ENCODE peak calls at places on chromosomes 13 and 19, in nine cellular contexts. T is activated B cell treated with CpG ODN at 0.5 μM for 24 hours; W is NCI-H1105; G is AG04450; X is CD4-positive, CD25-positive, alpha-beta regulatory T cell; O is ascending aorta; Y is SK-N-SH; N is anterior cingulate cortex; C is fibroblast of lung. B is an unnamed sample.

GRCh38 chr13:20359335-20359734 is 127.2 kb upstream of the GJB6 start:
- DNase-seq in T (no peak), W (no peak), G (peak; percentile 92), X (no peak), O (no peak), Y (no peak), N (no peak), C (peak; percentile 100), B (no peak)

GRCh38 chr13:25901460-25902376 is 150.1 kb downstream of the SHISA2 start:
- DNase-seq in T (no peak), W (no peak), G (no peak), X (peak; percentile 76), O (no peak), Y (peak; percentile 51), N (no peak), C (peak; percentile 87), B (no peak)

GRCh38 chr13:35768126-35768525 is 291.6 kb upstream of the MAB21L1 start:
- DNase-seq in T (no peak), W (peak; percentile 78), G (no peak), X (no peak), O (no peak), Y (no peak), N (no peak), C (no peak), B (peak; percentile 64)

GRCh38 chr19:54390942-54391577 is 24.2 kb upstream of the TTYH1 start:
- DNase-seq in T (peak; percentile 41), W (peak; percentile 66), G (peak; percentile 16), X (peak; percentile 73), O (no peak), Y (peak; percentile 68), N (no peak), C (peak; percentile 50), B (peak; percentile 52)

GRCh38 chr13:111368091-111368490 is 47.6 kb downstream of the TEX29 start:
- DNase-seq in T (no peak), W (no peak), G (no peak), X (no peak), O (no peak), Y (no peak), N (no peak), C (no peak), B (no peak)

GRCh38 chr13:40116008-40116407 is 460.5 kb downstream of the COG6 start:
- DNase-seq in T (no peak), W (no peak), G (no peak), X (peak; percentile 69), O (peak; percentile 24), Y (no peak), N (no peak), C (peak; percentile 83), B (no peak)

GRCh38 chr13:109610517-109610916 is 175.9 kb downstream of the IRS2 start:
- DNase-seq in T (no peak), W (no peak), G (no peak), X (peak; percentile 19), O (no peak), Y (peak; percentile 11), N (no peak), C (no peak), B (no peak)

GRCh38 chr19:41297628-41298326 is 12.2 kb upstream of the CCDC97 start:
- DNase-seq in T (peak; percentile 49), W (no peak), G (no peak), X (no peak), O (no peak), Y (no peak), N (no peak), C (no peak), B (no peak)

GRCh38 chr19:3137139-3137538 is 1.3 kb downstream of the GNA15 start:
- DNase-seq in T (no peak), W (no peak), G (no peak), X (no peak), O (no peak), Y (no peak), N (no peak), C (no peak), B (no peak)

GRCh38 chr19:18208098-18208951 is 4.5 kb upstream of the RAB3A start:
- DNase-seq in T (peak; percentile 55), W (no peak), G (peak; percentile 65), X (peak; percentile 50), O (no peak), Y (peak; percentile 88), N (no peak), C (peak; percentile 67), B (peak; percentile 10)

GRCh38 chr19:35545855-35546381 is 492 bp downstream of the TMEM147 start:
- DNase-seq in T (no peak), W (peak; percentile 38), G (no peak), X (no peak), O (no peak), Y (peak; percentile 79), N (no peak), C (peak; percentile 18), B (peak; percentile 13)

GRCh38 chr13:18949970-18950369 is 231.7 kb downstream of the TUBA3C start:
- DNase-seq in T (no peak), W (no peak), G (no peak), X (no peak), O (no peak), Y (no peak), N (no peak), C (no peak), B (no peak)

GRCh38 chr13:26760835-26761582 is 423 bp upstream of the GPR12 start:
- DNase-seq in T (no peak), W (no peak), G (no peak), X (no peak), O (no peak), Y (peak; percentile 71), N (no peak), C (peak; percentile 2), B (no peak)

GRCh38 chr13:75610466-75610865 is 25.7 kb upstream of the LMO7 start:
- DNase-seq in T (no peak), W (no peak), G (no peak), X (no peak), O (no peak), Y (no peak), N (no peak), C (no peak), B (no peak)

GRCh38 chr13:49936943-49937273 is 768 bp upstream of the SPRYD7 start:
- DNase-seq in T (no peak), W (no peak), G (no peak), X (no peak), O (no peak), Y (no peak), N (no peak), C (no peak), B (no peak)

GRCh38 chr13:51349016-51349415 is 9.5 kb downstream of the SERPINE3 start:
- DNase-seq in T (no peak), W (no peak), G (no peak), X (no peak), O (no peak), Y (no peak), N (no peak), C (no peak), B (no peak)

GRCh38 chr13:90455861-90456260 is 891.6 kb upstream of the MIR17HG start:
- DNase-seq in T (no peak), W (no peak), G (no peak), X (no peak), O (no peak), Y (no peak), N (no peak), C (peak; percentile 10), B (no peak)

GRCh38 chr19:48368942-48369341 is 4.8 kb downstream of the SYNGR4 start:
- DNase-seq in T (no peak), W (no peak), G (no peak), X (no peak), O (no peak), Y (no peak), N (no peak), C (no peak), B (peak; percentile 81)

GRCh38 chr19:40410030-40410389 is 3.2 kb downstream of the PRX start:
- DNase-seq in T (no peak), W (no peak), G (no peak), X (no peak), O (no peak), Y (no peak), N (no peak), C (no peak), B (no peak)

GRCh38 chr13:99757756-99758464 is 213.7 kb downstream of the ZIC5 start:
- DNase-seq in T (no peak), W (no peak), G (no peak), X (no peak), O (no peak), Y (no peak), N (no peak), C (no peak), B (peak; percentile 99)

GRCh38 chr13:111873676-111874178 is 193.2 kb upstream of the SOX1 start:
- DNase-seq in T (no peak), W (no peak), G (no peak), X (no peak), O (no peak), Y (no peak), N (no peak), C (no peak), B (no peak)

GRCh38 chr19:48117515-48118330 is 7.1 kb upstream of the PLA2G4C start:
- DNase-seq in T (no peak), W (no peak), G (no peak), X (no peak), O (no peak), Y (no peak), N (no peak), C (no peak), B (no peak)